ENCODE peak calls at places on chromosomes 2 and 18, in ten cellular contexts. H is GM20000; C is left cardiac atrium; K is fibroblast of lung; I is DMS153; Z is left ventricle myocardium superior; L is AML-193; T is stimulated activated CD4-positive, alpha-beta T cell treated with anti-CD3 and anti-CD28 coated beads, Interleukin-1b, Interleukin-23, amount 100 ng/mL, for 48 hours; S is activated CD8-positive, alpha-beta T cell treated with anti-CD3 and anti-CD28 coated beads for 36 hours; R is CD4-positive, CD25-positive, alpha-beta regulatory T cell. W is an unnamed sample.

GRCh38 chr2:61763605-61764034 is 90.2 kb downstream of the FAM161A start:
- DNase-seq in H (peak; percentile 26), K (peak; percentile 87), S (no peak), L (peak; percentile 28), R (no peak), Z (peak; percentile 86), C (peak; percentile 86), I (peak; percentile 82), T (no peak), W (peak; percentile 83)

GRCh38 chr2:7598402-7598801 is 681.2 kb downstream of the RNF144A start:
- DNase-seq in I (no peak), H (no peak), L (no peak), K (no peak), Z (no peak), C (no peak), R (no peak), S (no peak), T (no peak), W (no peak)

GRCh38 chr18:25805323-25805722 is 285.1 kb downstream of the SS18 start:
- DNase-seq in I (no peak), C (no peak), R (no peak), Z (no peak), H (no peak), K (peak; percentile 94), S (no peak), L (no peak), T (no peak), W (no peak)

GRCh38 chr2:184031402-184032147 is 566.8 kb upstream of the ZNF804A start:
- DNase-seq in L (no peak), I (no peak), H (no peak), Z (no peak), T (no peak), S (no peak), R (no peak), C (no peak), K (no peak), W (no peak)

GRCh38 chr2:171146633-171147032 is 14.1 kb downstream of the TLK1 start:
- DNase-seq in S (no peak), K (no peak), C (no peak), Z (no peak), R (no peak), H (no peak), L (peak; percentile 90), T (no peak), I (no peak), W (no peak)

GRCh38 chr2:232876071-232876977 is 6.3 kb downstream of the SNORC start:
- DNase-seq in S (peak; percentile 50), T (peak; percentile 31), L (no peak), K (no peak), Z (no peak), I (peak; percentile 16), C (no peak), H (peak; percentile 72), R (peak; percentile 15), W (peak; percentile 80)

GRCh38 chr18:55322176-55322735 is 265.7 kb downstream of the TCF4 start:
- DNase-seq in C (peak; percentile 88), R (no peak), I (peak; percentile 62), L (no peak), Z (peak; percentile 88), K (peak; percentile 98), H (peak; percentile 78), T (no peak), S (peak; percentile 23), W (peak; percentile 71)

GRCh38 chr2:240351088-240351741 is 84.2 kb upstream of the GPC1 start:
- DNase-seq in L (no peak), K (peak; percentile 30), C (peak; percentile 3), S (no peak), H (no peak), I (no peak), Z (peak; percentile 18), R (no peak), T (no peak), W (peak; percentile 13)

GRCh38 chr2:232133078-232133477 is 171.6 kb downstream of the DIS3L2 start:
- DNase-seq in I (no peak), K (no peak), R (no peak), L (no peak), T (no peak), Z (no peak), S (no peak), C (no peak), H (no peak), W (no peak)

GRCh38 chr18:30359521-30359920 is 683.0 kb downstream of the DSC3 start:
- DNase-seq in C (no peak), S (no peak), K (no peak), T (no peak), H (no peak), Z (no peak), L (no peak), I (no peak), R (no peak), W (no peak)

GRCh38 chr2:98457045-98457696 is 12.5 kb downstream of the INPP4A start:
- DNase-seq in H (no peak), R (no peak), I (no peak), S (no peak), L (no peak), K (peak; percentile 90), T (no peak), C (no peak), Z (no peak), W (no peak)

GRCh38 chr2:148508878-148509702 is 135.5 kb upstream of the EPC2 start:
- DNase-seq in Z (peak; percentile 82), K (peak; percentile 80), C (peak; percentile 85), L (peak; percentile 85), I (peak; percentile 40), S (peak; percentile 95), H (peak; percentile 84), R (peak; percentile 76), T (peak; percentile 91), W (peak; percentile 90)

GRCh38 chr2:219627105-219628100 is at the start of gene SLC4A3:
- DNase-seq in S (no peak), R (no peak), K (no peak), C (peak; percentile 34), L (no peak), I (peak; percentile 3), T (no peak), H (peak; percentile 69), Z (peak; percentile 73), W (no peak)

GRCh38 chr18:9757851-9758587 is 49.9 kb downstream of the RAB31 start:
- DNase-seq in S (no peak), L (peak; percentile 52), I (no peak), T (no peak), H (no peak), Z (no peak), K (no peak), C (no peak), R (no peak), W (no peak)

GRCh38 chr2:134692461-134692860 is 26.3 kb downstream of the TMEM163 start:
- DNase-seq in Z (no peak), K (no peak), S (no peak), L (no peak), H (no peak), I (no peak), C (no peak), R (peak; percentile 26), T (no peak), W (no peak)

GRCh38 chr2:110638976-110639695 is 38.7 kb downstream of the BUB1 start:
- DNase-seq in T (no peak), H (no peak), K (no peak), L (no peak), S (no peak), R (no peak), I (no peak), Z (no peak), C (no peak), W (no peak)

GRCh38 chr18:70555046-70555445 is 266.2 kb downstream of the SOCS6 start:
- DNase-seq in T (no peak), Z (no peak), L (no peak), K (no peak), S (no peak), C (no peak), R (no peak), H (no peak), I (peak; percentile 30), W (no peak)

GRCh38 chr18:44700652-44701051 is 20.0 kb downstream of the SETBP1 start:
- DNase-seq in H (peak; percentile 39), L (no peak), Z (no peak), C (no peak), S (peak; percentile 23), I (no peak), K (peak; percentile 56), T (peak; percentile 6), R (no peak), W (no peak)

GRCh38 chr2:88481937-88482336 is 29.4 kb upstream of the FOXI3 start:
- DNase-seq in H (no peak), T (no peak), L (no peak), S (no peak), C (no peak), K (no peak), Z (no peak), I (peak; percentile 84), R (no peak), W (no peak)

W was measured in mucosa of descending colon.